ENCODE peak calls at places on chromosomes 16 and 17, in four cellular contexts. A, F, S and R are unnamed samples.

GRCh38 chr17:57636985-57637667 is 108.0 kb downstream of the CCDC182 start:
- DNase-seq in A (no peak), F (peak; percentile 45), S (no peak), R (no peak)

GRCh38 chr17:42017866-42018200 is 594 bp upstream of the DNAJC7 start:
- DNase-seq in A (no peak), F (no peak), S (no peak), R (peak; percentile 23)

GRCh38 chr16:89187337-89188063 is 12.8 kb downstream of the SLC22A31 start:
- DNase-seq in A (no peak), F (no peak), S (no peak), R (no peak)

GRCh38 chr17:17787568-17787967 is 49.2 kb downstream of the SREBF1 start:
- DNase-seq in A (no peak), F (no peak), S (no peak), R (no peak)

GRCh38 chr17:65398036-65398787 is 163.2 kb downstream of the AXIN2 start:
- DNase-seq in A (no peak), F (no peak), S (no peak), R (no peak)

GRCh38 chr16:88727871-88728270 is 21.6 kb downstream of the CTU2 start:
- DNase-seq in A (no peak), F (no peak), S (no peak), R (no peak)

GRCh38 chr16:26078971-26079370 is 387.2 kb downstream of the HS3ST4 start:
- DNase-seq in A (no peak), F (no peak), S (no peak), R (no peak)

GRCh38 chr16:88686062-88686438 is 257 bp downstream of the SNAI3 start:
- DNase-seq in A (no peak), F (peak; percentile 72), S (peak; percentile 43), R (no peak)

GRCh38 chr17:27354491-27355081 is 60.7 kb downstream of the WSB1 start:
- DNase-seq in A (no peak), F (peak; percentile 64), S (no peak), R (no peak)

GRCh38 chr16:78443300-78443604 is 343.8 kb downstream of the WWOX start:
- DNase-seq in A (no peak), F (no peak), S (no peak), R (no peak)

GRCh38 chr17:8122391-8122922 is 1.4 kb downstream of the HES7 start:
- DNase-seq in A (no peak), F (no peak), S (no peak), R (no peak)

GRCh38 chr17:49494937-49495841 is at the start of gene NGFR:
- DNase-seq in A (no peak), F (peak; percentile 58), S (peak; percentile 45), R (no peak)

GRCh38 chr16:72666267-72666666 is 381.7 kb downstream of the ZFHX3 start:
- DNase-seq in A (no peak), F (no peak), S (no peak), R (no peak)

GRCh38 chr16:85105475-85105874 is 6.8 kb downstream of the CIBAR2 start:
- DNase-seq in A (no peak), F (no peak), S (no peak), R (no peak)

GRCh38 chr17:77439382-77440013 is 298.7 kb downstream of the SEC14L1 start:
- DNase-seq in A (no peak), F (no peak), S (no peak), R (no peak)

GRCh38 chr16:47873434-47873833 is 282.4 kb downstream of the ABCC12 start:
- DNase-seq in A (no peak), F (no peak), S (no peak), R (no peak)

GRCh38 chr17:44967026-44967906 is 837 bp downstream of the C1QL1 start:
- DNase-seq in A (no peak), F (no peak), S (no peak), R (no peak)

GRCh38 chr17:45867171-45867570 is 22.5 kb downstream of the SPPL2C start:
- DNase-seq in A (no peak), F (no peak), S (no peak), R (no peak)

GRCh38 chr16:19118938-19119431 is 5.2 kb downstream of the ITPRIPL2 start:
- DNase-seq in A (no peak), F (no peak), S (no peak), R (peak; percentile 61)

GRCh38 chr17:42984486-42984885 is 4.1 kb downstream of the RUNDC1 start:
- DNase-seq in A (no peak), F (no peak), S (no peak), R (no peak)

GRCh38 chr16:47779201-47780016 is 318.3 kb downstream of the PHKB start:
- DNase-seq in A (no peak), F (peak; percentile 57), S (no peak), R (no peak)

GRCh38 chr17:57143341-57143740 is 58.3 kb downstream of the AKAP1 start:
- DNase-seq in A (no peak), F (no peak), S (no peak), R (no peak)

GRCh38 chr17:46121165-46121764 is 72.0 kb downstream of the KANSL1 start:
- DNase-seq in A (no peak), F (no peak), S (no peak), R (no peak)

GRCh38 chr17:54920819-54921218 is 20.2 kb downstream of the TOM1L1 start:
- DNase-seq in A (no peak), F (no peak), S (no peak), R (no peak)

GRCh38 chr16:35210681-35211433 is 1751.4 kb downstream of the TP53TG3F start:
- DNase-seq in A (no peak), F (no peak), S (no peak), R (no peak)

GRCh38 chr16:1053700-1054368 is 18.7 kb upstream of the SSTR5 start:
- DNase-seq in A (no peak), F (no peak), S (no peak), R (no peak)

GRCh38 chr17:27384261-27384701 is 72.0 kb upstream of the KSR1 start:
- DNase-seq in A (no peak), F (no peak), S (no peak), R (no peak)

GRCh38 chr17:64332502-64332901 is 58.2 kb downstream of the PECAM1 start:
- DNase-seq in A (no peak), F (no peak), S (no peak), R (no peak)

GRCh38 chr17:61248399-61248798 is 151.2 kb upstream of the TBX2 start:
- DNase-seq in A (no peak), F (peak; percentile 19), S (no peak), R (no peak)

GRCh38 chr17:32486701-32487459 is at the start of gene CDK5R1:
- DNase-seq in A (peak; percentile 53), F (peak; percentile 79), S (peak; percentile 74), R (no peak)

GRCh38 chr16:50276801-50277560 is 10.6 kb downstream of the ADCY7 start:
- DNase-seq in A (no peak), F (no peak), S (no peak), R (no peak)

GRCh38 chr17:38982858-38983746 is 15.9 kb upstream of the FBXO47 start:
- DNase-seq in A (peak; percentile 10), F (peak; percentile 66), S (no peak), R (no peak)

GRCh38 chr17:48314716-48315115 is 115.3 kb downstream of the SKAP1 start:
- DNase-seq in A (no peak), F (no peak), S (no peak), R (no peak)